ENCODE peak calls at places on chromosomes 6 and 20, in eight cellular contexts. A is HT1080; S is small intestine; Z is AG10803; N is activated CD4-positive, alpha-beta memory T cell treated with anti-CD3 and anti-CD28 coated beads for 36 hours; W is PC-3; M is cerebellum; P is ovary. Y is an unnamed sample.

GRCh38 chr20:4567172-4567571 is 154.5 kb upstream of the PRND start:
- DNase-seq in A (no peak), S (no peak), Z (no peak), N (no peak), W (no peak), M (no peak), P (no peak), Y (no peak)

GRCh38 chr6:36755435-36756348 is 58.1 kb downstream of the RAB44 start:
- DNase-seq in A (peak; percentile 96), S (peak; percentile 12), Z (no peak), N (peak; percentile 89), W (peak; percentile 85), M (no peak), P (no peak), Y (no peak)

GRCh38 chr6:143838395-143838794 is 4.7 kb upstream of the LTV1 start:
- DNase-seq in A (no peak), S (peak; percentile 97), Z (no peak), N (no peak), W (no peak), M (no peak), P (no peak), Y (no peak)

GRCh38 chr6:4774715-4775590 is 1.3 kb upstream of the CDYL start:
- DNase-seq in A (no peak), S (peak; percentile 12), Z (no peak), N (peak; percentile 34), W (no peak), M (peak; percentile 6), P (peak; percentile 33), Y (peak; percentile 34)

GRCh38 chr6:39169448-39170344 is 54.7 kb upstream of the SAYSD1 start:
- DNase-seq in A (no peak), S (peak; percentile 79), Z (no peak), N (no peak), W (peak; percentile 79), M (no peak), P (no peak), Y (peak; percentile 73)

GRCh38 chr20:44129996-44130718 is 56.8 kb downstream of the JPH2 start:
- DNase-seq in A (no peak), S (no peak), Z (peak; percentile 46), N (no peak), W (peak; percentile 17), M (no peak), P (no peak), Y (no peak)

GRCh38 chr6:81753709-81754678 is 1.5 kb upstream of the TENT5A start:
- DNase-seq in A (peak; percentile 52), S (peak; percentile 84), Z (peak; percentile 71), N (peak; percentile 90), W (peak; percentile 65), M (peak; percentile 52), P (peak; percentile 91), Y (peak; percentile 88)

GRCh38 chr6:125927761-125928160 is 28.8 kb upstream of the HINT3 start:
- DNase-seq in A (no peak), S (no peak), Z (no peak), N (no peak), W (no peak), M (no peak), P (no peak), Y (no peak)

GRCh38 chr6:75101896-75102680 is 103.8 kb downstream of the COL12A1 start:
- DNase-seq in A (peak; percentile 46), S (no peak), Z (peak; percentile 71), N (no peak), W (no peak), M (no peak), P (no peak), Y (no peak)

GRCh38 chr6:35302604-35303218 is 5.1 kb downstream of the DEF6 start:
- DNase-seq in A (peak; percentile 59), S (peak; percentile 83), Z (no peak), N (peak; percentile 96), W (peak; percentile 60), M (no peak), P (no peak), Y (peak; percentile 74)

GRCh38 chr20:22554391-22554790 is 30.0 kb downstream of the FOXA2 start:
- DNase-seq in A (no peak), S (no peak), Z (no peak), N (no peak), W (no peak), M (no peak), P (no peak), Y (no peak)

GRCh38 chr6:75656479-75656878 is 54.8 kb downstream of the SENP6 start:
- DNase-seq in A (no peak), S (no peak), Z (peak; percentile 2), N (no peak), W (no peak), M (no peak), P (no peak), Y (no peak)

GRCh38 chr6:28969129-28969528 is 36.0 kb downstream of the ZNF311 start:
- DNase-seq in A (no peak), S (no peak), Z (no peak), N (no peak), W (no peak), M (no peak), P (no peak), Y (no peak)

GRCh38 chr20:63092660-63093215 is 86.0 kb upstream of the BHLHE23 start:
- DNase-seq in A (no peak), S (no peak), Z (no peak), N (peak; percentile 3), W (no peak), M (no peak), P (no peak), Y (peak; percentile 17)

GRCh38 chr20:64037498-64038213 is 1.7 kb downstream of the C20orf204 start:
- DNase-seq in A (no peak), S (no peak), Z (no peak), N (peak; percentile 38), W (peak; percentile 21), M (peak; percentile 79), P (no peak), Y (no peak)

GRCh38 chr6:30555428-30556005 is 772 bp downstream of the GNL1 start:
- DNase-seq in A (peak; percentile 39), S (no peak), Z (peak; percentile 17), N (no peak), W (no peak), M (peak; percentile 24), P (peak; percentile 76), Y (peak; percentile 61)

GRCh38 chr6:159966339-159966738 is 2.5 kb upstream of the IGF2R start:
- DNase-seq in A (no peak), S (no peak), Z (no peak), N (no peak), W (no peak), M (no peak), P (no peak), Y (no peak)